ENCODE peak calls at places on chromosome 4, in four cellular contexts. One of them, this sample, is unnamed.

GRCh38 chr4:82797048-82797590 is 1.5 kb downstream of the SCD5 start:
- DNase-seq in anterior cingulate cortex: no peak
- DNase-seq in stimulated activated naive CD8-positive, alpha-beta T cell treated with anti-CD3 and anti-CD28 coated beads, Interleukin-15, amount 100 ng/mL, for 72 hours: no peak
- DNase-seq in AG10803: no peak
- DNase-seq in this sample: peak

GRCh38 chr4:148651991-148652390 is 209.8 kb upstream of the NR3C2 start:
- DNase-seq in anterior cingulate cortex: no peak
- DNase-seq in stimulated activated naive CD8-positive, alpha-beta T cell treated with anti-CD3 and anti-CD28 coated beads, Interleukin-15, amount 100 ng/mL, for 72 hours: no peak
- DNase-seq in AG10803: no peak
- DNase-seq in this sample: peak

GRCh38 chr4:40264497-40264896 is 67.7 kb downstream of the RHOH start:
- DNase-seq in anterior cingulate cortex: no peak
- DNase-seq in stimulated activated naive CD8-positive, alpha-beta T cell treated with anti-CD3 and anti-CD28 coated beads, Interleukin-15, amount 100 ng/mL, for 72 hours: no peak
- DNase-seq in AG10803: peak
- DNase-seq in this sample: peak

GRCh38 chr4:151173751-151174325 is 74.4 kb downstream of the RPS3A start:
- DNase-seq in anterior cingulate cortex: no peak
- DNase-seq in stimulated activated naive CD8-positive, alpha-beta T cell treated with anti-CD3 and anti-CD28 coated beads, Interleukin-15, amount 100 ng/mL, for 72 hours: no peak
- DNase-seq in AG10803: peak
- DNase-seq in this sample: no peak

GRCh38 chr4:16715482-16715881 is 183.0 kb downstream of the LDB2 start:
- DNase-seq in anterior cingulate cortex: no peak
- DNase-seq in stimulated activated naive CD8-positive, alpha-beta T cell treated with anti-CD3 and anti-CD28 coated beads, Interleukin-15, amount 100 ng/mL, for 72 hours: no peak
- DNase-seq in AG10803: peak
- DNase-seq in this sample: no peak

GRCh38 chr4:182567119-182567518 is 323.9 kb downstream of the TENM3 start:
- DNase-seq in anterior cingulate cortex: no peak
- DNase-seq in stimulated activated naive CD8-positive, alpha-beta T cell treated with anti-CD3 and anti-CD28 coated beads, Interleukin-15, amount 100 ng/mL, for 72 hours: no peak
- DNase-seq in AG10803: no peak
- DNase-seq in this sample: no peak

GRCh38 chr4:7050481-7051143 is 7.4 kb downstream of the TADA2B start:
- DNase-seq in anterior cingulate cortex: no peak
- DNase-seq in stimulated activated naive CD8-positive, alpha-beta T cell treated with anti-CD3 and anti-CD28 coated beads, Interleukin-15, amount 100 ng/mL, for 72 hours: no peak
- DNase-seq in AG10803: no peak
- DNase-seq in this sample: no peak

GRCh38 chr4:155774033-155774432 is 15.2 kb downstream of the GUCY1B1 start:
- DNase-seq in anterior cingulate cortex: no peak
- DNase-seq in stimulated activated naive CD8-positive, alpha-beta T cell treated with anti-CD3 and anti-CD28 coated beads, Interleukin-15, amount 100 ng/mL, for 72 hours: no peak
- DNase-seq in AG10803: no peak
- DNase-seq in this sample: no peak

GRCh38 chr4:88830576-88830975 is 132.9 kb upstream of the NAP1L5 start:
- DNase-seq in anterior cingulate cortex: no peak
- DNase-seq in stimulated activated naive CD8-positive, alpha-beta T cell treated with anti-CD3 and anti-CD28 coated beads, Interleukin-15, amount 100 ng/mL, for 72 hours: no peak
- DNase-seq in AG10803: no peak
- DNase-seq in this sample: no peak

GRCh38 chr4:70935038-70935437 is 32.9 kb downstream of the MOB1B start:
- DNase-seq in anterior cingulate cortex: no peak
- DNase-seq in stimulated activated naive CD8-positive, alpha-beta T cell treated with anti-CD3 and anti-CD28 coated beads, Interleukin-15, amount 100 ng/mL, for 72 hours: no peak
- DNase-seq in AG10803: no peak
- DNase-seq in this sample: no peak

GRCh38 chr4:76582817-76583087 is 147.7 kb downstream of the SHROOM3 start:
- DNase-seq in anterior cingulate cortex: no peak
- DNase-seq in stimulated activated naive CD8-positive, alpha-beta T cell treated with anti-CD3 and anti-CD28 coated beads, Interleukin-15, amount 100 ng/mL, for 72 hours: no peak
- DNase-seq in AG10803: no peak
- DNase-seq in this sample: no peak

GRCh38 chr4:177759714-177760113 is 317.5 kb upstream of the AGA start:
- DNase-seq in anterior cingulate cortex: no peak
- DNase-seq in stimulated activated naive CD8-positive, alpha-beta T cell treated with anti-CD3 and anti-CD28 coated beads, Interleukin-15, amount 100 ng/mL, for 72 hours: no peak
- DNase-seq in AG10803: no peak
- DNase-seq in this sample: no peak

GRCh38 chr4:73127839-73128448 is 58.4 kb upstream of the COX18 start:
- DNase-seq in anterior cingulate cortex: no peak
- DNase-seq in stimulated activated naive CD8-positive, alpha-beta T cell treated with anti-CD3 and anti-CD28 coated beads, Interleukin-15, amount 100 ng/mL, for 72 hours: no peak
- DNase-seq in AG10803: peak
- DNase-seq in this sample: peak

GRCh38 chr4:634599-634985 is 9.2 kb downstream of the PDE6B start:
- DNase-seq in anterior cingulate cortex: no peak
- DNase-seq in stimulated activated naive CD8-positive, alpha-beta T cell treated with anti-CD3 and anti-CD28 coated beads, Interleukin-15, amount 100 ng/mL, for 72 hours: no peak
- DNase-seq in AG10803: no peak
- DNase-seq in this sample: no peak

GRCh38 chr4:114599231-114600065 is 841 bp downstream of the UGT8 start:
- DNase-seq in anterior cingulate cortex: peak
- DNase-seq in stimulated activated naive CD8-positive, alpha-beta T cell treated with anti-CD3 and anti-CD28 coated beads, Interleukin-15, amount 100 ng/mL, for 72 hours: peak
- DNase-seq in AG10803: no peak
- DNase-seq in this sample: no peak

This sample was measured in ELR.